ENCODE peak calls at places on chromosomes 7 and 10, in nine cellular contexts. B is tibial nerve, I is stomach, J is SK-N-SH, M is HepG2, P is transverse colon, G is ovary, V is GM12878, E is A549. Y is an unnamed sample.

GRCh38 chr7:96992624-96993452 is 12.5 kb upstream of the DLX6 start:
- DNase-seq in B (no peak), I (no peak), J (no peak), M (no peak), P (no peak), G (no peak), V (no peak), E (no peak), Y (no peak)

GRCh38 chr7:51217804-51218203 is 98.8 kb downstream of the COBL start:
- DNase-seq in B (no peak), I (no peak), J (no peak), M (no peak), P (no peak), G (no peak), V (no peak), E (no peak), Y (no peak)

GRCh38 chr10:110456046-110456445 is 41.7 kb upstream of the DUSP5 start:
- DNase-seq in B (no peak), I (peak), J (no peak), M (no peak), P (peak), G (no peak), V (no peak), E (no peak), Y (peak)

GRCh38 chr10:84825330-84825729 is 496.9 kb downstream of the CCSER2 start:
- DNase-seq in B (no peak), I (no peak), J (peak), M (no peak), P (no peak), G (no peak), V (no peak), E (no peak), Y (no peak)

GRCh38 chr10:121668336-121669009 is 70.2 kb upstream of the FGFR2 start:
- DNase-seq in B (no peak), I (peak), J (peak), M (no peak), P (peak), G (peak), V (no peak), E (no peak), Y (peak)

GRCh38 chr7:79420464-79420863 is 33.0 kb downstream of the MAGI2 start:
- DNase-seq in B (no peak), I (no peak), J (no peak), M (peak), P (no peak), G (no peak), V (no peak), E (no peak), Y (no peak)

GRCh38 chr10:78162867-78163266 is 129.2 kb downstream of the RPS24 start:
- DNase-seq in B (no peak), I (no peak), J (no peak), M (no peak), P (no peak), G (no peak), V (no peak), E (no peak), Y (no peak)

GRCh38 chr10:34139559-34139958 is 675.5 kb downstream of the PARD3 start:
- DNase-seq in B (no peak), I (no peak), J (no peak), M (no peak), P (no peak), G (no peak), V (no peak), E (no peak), Y (no peak)

GRCh38 chr10:70255329-70256299 is 22.4 kb upstream of the PPA1 start:
- DNase-seq in B (no peak), I (no peak), J (no peak), M (peak), P (peak), G (no peak), V (no peak), E (no peak), Y (no peak)

GRCh38 chr10:130002606-130003005 is 38.5 kb upstream of the EBF3 start:
- DNase-seq in B (no peak), I (no peak), J (no peak), M (no peak), P (no peak), G (no peak), V (no peak), E (no peak), Y (no peak)

GRCh38 chr10:132696204-132696603 is 89.7 kb downstream of the NKX6-2 start:
- DNase-seq in B (no peak), I (no peak), J (no peak), M (no peak), P (no peak), G (no peak), V (no peak), E (no peak), Y (no peak)

GRCh38 chr7:128112018-128112780 is 81.0 kb upstream of the LRRC4 start:
- DNase-seq in B (no peak), I (no peak), J (no peak), M (no peak), P (no peak), G (peak), V (no peak), E (no peak), Y (peak)

GRCh38 chr7:79979437-79979836 is 155.2 kb upstream of the GNAI1 start:
- DNase-seq in B (no peak), I (no peak), J (no peak), M (no peak), P (no peak), G (no peak), V (no peak), E (no peak), Y (no peak)

GRCh38 chr10:47239211-47239610 is 60.8 kb upstream of the GDF10 start:
- DNase-seq in B (no peak), I (peak), J (no peak), M (no peak), P (no peak), G (no peak), V (no peak), E (no peak), Y (no peak)

GRCh38 chr7:142595816-142596516 is 153.3 kb upstream of the PRSS1 start:
- DNase-seq in B (no peak), I (no peak), J (no peak), M (no peak), P (no peak), G (no peak), V (no peak), E (no peak), Y (no peak)

GRCh38 chr7:135976312-135977019 is 693 bp downstream of the MTPN start:
- DNase-seq in B (no peak), I (no peak), J (peak), M (peak), P (peak), G (no peak), V (no peak), E (peak), Y (no peak)

GRCh38 chr10:131795761-131796160 is 105.0 kb upstream of the PPP2R2D start:
- DNase-seq in B (no peak), I (peak), J (no peak), M (peak), P (no peak), G (no peak), V (no peak), E (no peak), Y (no peak)

GRCh38 chr7:7005303-7005702 is 177.0 kb upstream of the C1GALT1 start:
- DNase-seq in B (no peak), I (no peak), J (no peak), M (no peak), P (no peak), G (no peak), V (no peak), E (no peak), Y (no peak)
- H3K27ac ChIP-seq in B (no peak), I (no peak), J (no peak), M (no peak), P (no peak), G (no peak), V (no peak), E (no peak), Y (no peak)

DNA sequence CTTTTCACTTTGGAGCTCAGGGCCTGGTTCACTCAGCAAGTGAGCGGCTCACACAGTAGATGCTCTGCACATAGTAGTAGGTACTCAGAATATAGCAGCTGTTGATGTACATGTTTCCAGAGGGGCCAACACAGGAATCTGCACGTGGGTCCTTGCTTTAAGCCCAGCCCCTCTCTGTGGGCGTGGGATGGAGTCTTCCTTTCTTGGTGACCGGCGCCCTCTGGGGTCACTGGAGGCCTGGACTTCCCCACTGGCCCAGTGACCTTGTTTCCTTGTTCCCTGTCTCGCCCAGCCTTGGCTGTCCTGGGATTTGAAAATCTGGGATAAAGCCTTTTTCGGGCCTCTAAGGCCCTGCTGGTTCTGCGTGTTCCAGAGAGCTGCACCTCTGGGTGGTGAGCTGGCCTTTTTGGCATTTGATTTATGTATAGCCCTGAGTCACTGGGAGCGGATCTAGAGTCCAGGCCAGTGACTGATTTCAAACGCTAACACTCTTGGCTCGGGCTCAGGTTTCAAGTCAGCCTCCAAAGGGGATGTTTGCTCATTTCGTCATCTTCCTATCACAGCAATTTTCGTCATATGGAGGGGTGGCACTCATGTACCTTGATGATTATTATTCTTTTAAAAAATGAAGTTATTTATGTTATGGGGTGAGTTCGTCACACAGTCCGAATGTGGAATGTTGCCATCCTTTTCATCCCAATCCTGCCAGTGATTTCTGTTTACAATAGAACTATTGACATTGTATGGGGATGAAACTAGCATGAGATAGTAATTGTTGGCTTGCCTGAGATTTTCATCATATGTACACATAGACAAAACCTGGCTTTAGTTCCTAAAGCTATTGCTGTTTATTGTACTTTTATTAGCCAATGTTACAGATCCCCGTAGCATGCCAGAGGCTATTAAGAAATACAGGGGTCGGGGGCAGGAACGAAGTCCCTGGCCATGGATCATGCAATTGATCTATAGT is 65.5 kb downstream of the CUX1 start:
- DNase-seq in B (peak), I (peak), J (peak), M (peak), P (peak), G (peak), V (no peak), E (peak), Y (peak)
- H3K4me3 ChIP-seq in B (no peak), I (no peak), J (peak), M (peak), P (no peak), G (no peak), V (no peak), E (peak), Y (no peak)

GRCh38 chr7:1046722-1047679 is 2.7 kb downstream of the GPR146 start:
- DNase-seq in B (no peak), I (peak), J (peak), M (no peak), P (peak), G (no peak), V (no peak), E (no peak), Y (no peak)
- TF ChIP-seq EP300 in B (no peak), I (no peak), J (peak), M (no peak), P (no peak), G (no peak), V (no peak), E (no peak), Y (no peak)

GRCh38 chr7:84021292-84021898 is 173.2 kb downstream of the SEMA3A start:
- DNase-seq in B (no peak), I (no peak), J (no peak), M (no peak), P (no peak), G (no peak), V (no peak), E (no peak), Y (no peak)
- H3K27ac ChIP-seq in B (no peak), I (no peak), J (peak), M (no peak), P (no peak), G (no peak), V (no peak), E (peak), Y (no peak)

GRCh38 chr7:5425507-5426225 is 2.0 kb upstream of the TNRC18 start:
- DNase-seq in B (peak), I (peak), J (peak), M (peak), P (peak), G (peak), V (no peak), E (peak), Y (peak)
- H3K4me3 ChIP-seq in B (peak), I (peak), J (peak), M (peak), P (peak), G (peak), V (no peak), E (peak), Y (peak)